ENCODE peak calls at places on chromosome 16, in ten cellular contexts. W is hepatocyte, B is AG04450, F is Peyer's patch, E is esophagus muscularis mucosa, G is pancreas, M is endodermal cell, P is kidney, V is A549, R is left ventricle myocardium inferior. H is an unnamed sample.
A peak's percentile ranks its signal among the peaks of the same experiment; 100 is the strongest.

GRCh38 chr16:50204426-50205108 is 51.5 kb downstream of the TENT4B start:
- DNase-seq in W (no peak), B (no peak), F (no peak), E (no peak), G (no peak), M (no peak), P (no peak), V (no peak), R (no peak), H (no peak)

GRCh38 chr16:24729967-24730815 is 740 bp downstream of the TNRC6A start:
- DNase-seq in W (peak; percentile 52), B (no peak), F (peak; percentile 70), E (no peak), G (peak; percentile 76), M (peak; percentile 75), P (no peak), V (peak; percentile 44), R (peak; percentile 44), H (peak; percentile 6)

GRCh38 chr16:48607056-48607825 is 2.7 kb downstream of the N4BP1 start:
- DNase-seq in W (peak; percentile 57), B (no peak), F (no peak), E (no peak), G (no peak), M (peak; percentile 60), P (no peak), V (no peak), R (no peak), H (no peak)

GRCh38 chr16:90015586-90016338 is 3.5 kb downstream of the DBNDD1 start:
- DNase-seq in W (no peak), B (no peak), F (no peak), E (no peak), G (no peak), M (no peak), P (no peak), V (no peak), R (no peak), H (no peak)

GRCh38 chr16:70276392-70276791 is 12.9 kb downstream of the AARS1 start:
- DNase-seq in W (no peak), B (no peak), F (no peak), E (no peak), G (no peak), M (no peak), P (no peak), V (no peak), R (no peak), H (no peak)

GRCh38 chr16:4369006-4369766 is 2.5 kb upstream of the VASN start:
- DNase-seq in W (no peak), B (no peak), F (no peak), E (no peak), G (peak; percentile 53), M (no peak), P (peak; percentile 91), V (no peak), R (no peak), H (no peak)

GRCh38 chr16:82621796-82622195 is 5.0 kb upstream of the CDH13 start:
- DNase-seq in W (no peak), B (no peak), F (no peak), E (no peak), G (no peak), M (no peak), P (no peak), V (no peak), R (no peak), H (no peak)

GRCh38 chr16:67264277-67264676 is 15.1 kb upstream of the PLEKHG4 start:
- DNase-seq in W (no peak), B (no peak), F (peak; percentile 30), E (no peak), G (no peak), M (no peak), P (peak; percentile 51), V (no peak), R (no peak), H (no peak)

GRCh38 chr16:23298290-23298689 is 3.8 kb upstream of the SCNN1B start:
- DNase-seq in W (no peak), B (no peak), F (no peak), E (no peak), G (no peak), M (no peak), P (no peak), V (no peak), R (no peak), H (no peak)

GRCh38 chr16:23303685-23304084 is 1.6 kb downstream of the SCNN1B start:
- DNase-seq in W (no peak), B (no peak), F (no peak), E (no peak), G (no peak), M (no peak), P (no peak), V (no peak), R (no peak), H (no peak)

GRCh38 chr16:23302045-23302956 is at the start of gene SCNN1B:
- DNase-seq in W (no peak), B (no peak), F (peak; percentile 64), E (no peak), G (peak; percentile 77), M (peak; percentile 78), P (peak; percentile 73), V (no peak), R (no peak), H (no peak)

GRCh38 chr16:23304620-23305019 is 2.5 kb downstream of the SCNN1B start:
- DNase-seq in W (no peak), B (no peak), F (no peak), E (no peak), G (no peak), M (no peak), P (no peak), V (no peak), R (no peak), H (no peak)

DNA sequence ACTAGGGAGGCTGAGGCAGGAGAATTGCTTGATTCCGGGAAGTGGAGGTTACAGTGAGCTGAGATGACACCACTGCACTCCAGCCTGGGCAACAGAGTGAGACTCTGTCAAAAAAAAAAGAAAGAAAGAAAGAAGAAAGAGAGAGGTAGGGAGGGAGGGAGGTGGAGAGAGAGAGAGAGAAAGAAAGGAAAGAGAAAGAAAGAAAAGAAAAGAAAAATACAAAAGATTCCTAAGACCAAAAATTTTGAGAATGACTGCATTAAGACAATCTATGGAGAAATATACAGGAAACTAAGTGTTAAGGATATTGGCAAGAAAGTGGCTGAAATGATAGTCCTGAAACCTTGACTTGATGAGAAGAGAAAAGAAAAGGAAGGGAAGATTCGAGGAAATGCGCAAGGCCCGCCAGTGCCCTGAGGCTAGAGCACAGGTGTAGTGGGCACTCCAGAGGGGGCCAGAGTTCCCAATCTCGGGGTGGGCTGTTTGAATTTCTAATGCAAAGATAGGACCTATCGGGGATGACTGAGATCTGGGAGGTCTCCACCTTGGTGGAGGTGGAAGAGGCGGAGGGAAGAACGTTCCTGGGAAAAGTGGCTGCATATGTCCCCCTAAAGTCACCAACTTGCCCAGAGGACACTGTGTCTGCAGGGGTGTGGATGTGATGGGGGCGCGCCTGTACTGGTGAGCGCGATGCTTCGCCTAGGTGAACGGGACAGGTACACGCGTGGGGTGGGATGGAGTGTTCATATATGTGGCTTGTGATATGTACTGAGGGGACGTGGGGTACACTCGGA is 654 bp upstream of the SCNN1B start:
- DNase-seq in W (no peak), B (no peak), F (no peak), E (no peak), G (no peak), M (no peak), P (no peak), V (no peak), R (no peak), H (no peak)
- H3K4me3 ChIP-seq in W (no peak overlapping the region), B (no peak overlapping the region), F (no peak overlapping the region), E (peak overlapping the region; percentile 44), G (no peak overlapping the region), M (peak overlapping the region; percentile 77), P (no peak overlapping the region), V (peak overlapping the region; percentile 42), R (peak overlapping the region; percentile 52), H (no peak overlapping the region)

DNA sequence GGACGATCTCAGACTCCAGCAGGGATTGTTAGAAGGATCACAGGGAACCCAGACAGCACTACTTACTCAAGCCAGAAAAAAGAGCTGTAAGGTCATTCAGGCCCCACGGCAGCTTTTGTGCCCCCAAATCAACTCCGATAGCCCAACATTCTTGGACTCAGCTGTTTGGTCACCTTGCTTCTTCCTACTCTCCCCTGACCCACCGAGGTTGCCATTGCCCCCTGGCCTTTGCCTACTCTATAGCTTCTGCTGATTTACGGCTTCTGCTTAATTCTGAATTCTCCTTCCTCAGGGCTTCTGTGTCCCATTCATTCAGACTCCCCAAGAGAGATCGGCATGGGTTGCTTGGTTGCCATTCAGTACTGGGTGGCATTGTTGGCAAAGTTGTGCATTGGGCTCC is 8.6 kb upstream of the ITPRIPL2 start:
- DNase-seq in W (no peak), B (no peak), F (no peak), E (no peak), G (no peak), M (no peak), P (no peak), V (no peak), R (no peak), H (no peak)
- H3K27ac ChIP-seq in W (no peak overlapping the region), B (no peak overlapping the region), F (no peak overlapping the region), E (no peak overlapping the region), G (no peak overlapping the region), M (no peak overlapping the region), P (no peak overlapping the region), V (peak overlapping the region; percentile 19), R (no peak overlapping the region), H (no peak overlapping the region)

GRCh38 chr16:68382296-68382718 is 66.0 kb downstream of the SMPD3 start:
- DNase-seq in W (no peak), B (no peak), F (peak; percentile 89), E (no peak), G (peak; percentile 47), M (peak; percentile 77), P (peak; percentile 60), V (peak; percentile 47), R (no peak), H (no peak)

GRCh38 chr16:68379472-68380347 is 68.6 kb downstream of the SMPD3 start:
- DNase-seq in W (no peak), B (no peak), F (no peak), E (no peak), G (no peak), M (no peak), P (peak; percentile 56), V (no peak), R (no peak), H (peak; percentile 47)

GRCh38 chr16:68380676-68381362 is 67.5 kb downstream of the SMPD3 start:
- DNase-seq in W (no peak), B (no peak), F (no peak), E (no peak), G (no peak), M (no peak), P (no peak), V (no peak), R (no peak), H (no peak)

GRCh38 chr16:68380348-68380670 is 68.0 kb downstream of the SMPD3 start:
- DNase-seq in W (no peak), B (no peak), F (no peak), E (no peak), G (no peak), M (no peak), P (peak; percentile 60), V (no peak), R (no peak), H (no peak)

GRCh38 chr16:68381363-68381724 is 67.0 kb downstream of the SMPD3 start:
- DNase-seq in W (no peak), B (no peak), F (no peak), E (no peak), G (no peak), M (no peak), P (peak; percentile 28), V (no peak), R (no peak), H (no peak)
- H3K4me3 ChIP-seq in W (no peak overlapping the region), B (no peak overlapping the region), F (no peak overlapping the region), E (no peak overlapping the region), G (no peak overlapping the region), M (no peak overlapping the region), P (no peak overlapping the region), V (no peak overlapping the region), R (no peak overlapping the region), H (no peak overlapping the region)

GRCh38 chr16:88652763-88653065 is 1.9 kb upstream of the CYBA start:
- DNase-seq in W (no peak), B (no peak), F (no peak), E (no peak), G (no peak), M (no peak), P (no peak), V (no peak), R (no peak), H (no peak)
- H3K27ac ChIP-seq in W (no peak overlapping the region), B (no peak overlapping the region), F (peak overlapping the region; percentile 96), E (no peak overlapping the region), G (no peak overlapping the region), M (no peak overlapping the region), P (no peak overlapping the region), V (no peak overlapping the region), R (no peak overlapping the region), H (peak overlapping the region; percentile 84)